ENCODE peak calls at places on chromosomes 16 and 17, in seven cellular contexts. Z is Right ventricle myocardium superior, Q is hypothalamus, X is immature natural killer cell, H is ACHN, J is posterior cingulate gyrus, V is stromal cell of bone marrow. G is an unnamed sample.
A peak's percentile ranks its signal among the peaks of the same experiment; 100 is the strongest.

GRCh38 chr16:57592591-57593003 is 35.8 kb upstream of the ADGRG1 start:
- DNase-seq in Q (no peak), J (no peak), X (peak; percentile 94), H (no peak), V (no peak), Z (peak; percentile 56), G (no peak)

GRCh38 chr17:81539961-81540675 is 11.9 kb downstream of the FSCN2 start:
- DNase-seq in V (no peak), X (no peak), Q (no peak), Z (no peak), H (no peak), J (no peak), G (no peak)

GRCh38 chr16:5460701-5461100 is 363.1 kb upstream of the EEF2KMT start:
- DNase-seq in X (no peak), Q (no peak), H (no peak), Z (no peak), J (no peak), V (no peak), G (no peak)

GRCh38 chr16:80974649-80975376 is 31.9 kb downstream of the CMC2 start:
- DNase-seq in X (no peak), Z (no peak), H (no peak), V (no peak), Q (no peak), J (no peak), G (no peak)

GRCh38 chr16:12837344-12837743 is 33.7 kb upstream of the CPPED1 start:
- DNase-seq in Q (no peak), X (no peak), J (no peak), Z (no peak), V (no peak), H (no peak), G (no peak)

GRCh38 chr17:48261297-48261880 is 153.8 kb downstream of the SNX11 start:
- DNase-seq in V (no peak), X (no peak), Q (no peak), Z (no peak), J (no peak), H (peak; percentile 66), G (peak; percentile 49)

GRCh38 chr17:80195671-80196529 is 24.2 kb downstream of the SGSH start:
- DNase-seq in Z (no peak), Q (no peak), X (peak; percentile 54), V (no peak), J (no peak), H (no peak), G (no peak)

GRCh38 chr16:29876186-29876577 is 13.2 kb upstream of the CDIPT start:
- DNase-seq in H (no peak), X (no peak), V (no peak), J (no peak), Q (no peak), Z (no peak), G (no peak)

GRCh38 chr16:26795184-26795583 is 271.5 kb upstream of the C16orf82 start:
- DNase-seq in V (no peak), H (no peak), Q (no peak), X (peak; percentile 1), J (no peak), Z (no peak), G (no peak)

GRCh38 chr16:7849891-7850290 is 517.2 kb downstream of the RBFOX1 start:
- DNase-seq in H (no peak), X (no peak), V (no peak), J (peak; percentile 6), Z (no peak), Q (no peak), G (no peak)

GRCh38 chr16:2950773-2951172 is 13.3 kb upstream of the KREMEN2 start:
- DNase-seq in H (no peak), X (no peak), J (no peak), Z (no peak), Q (no peak), V (no peak), G (no peak)

GRCh38 chr16:27444015-27444414 is 42.0 kb downstream of the IL21R start:
- DNase-seq in Q (no peak), X (no peak), J (no peak), H (peak; percentile 57), V (no peak), Z (no peak), G (no peak)

GRCh38 chr17:41417576-41418015 is 6.8 kb downstream of the KRT37 start:
- DNase-seq in J (no peak), X (no peak), H (no peak), V (no peak), Z (no peak), Q (no peak), G (no peak)

GRCh38 chr17:69729937-69730336 is 315.4 kb downstream of the MAP2K6 start:
- DNase-seq in J (no peak), X (no peak), Q (no peak), Z (no peak), H (no peak), V (peak; percentile 48), G (no peak)

GRCh38 chr16:6019490-6019991 is 921.9 kb upstream of the EEF2KMT start:
- DNase-seq in Z (no peak), X (no peak), J (peak; percentile 26), H (no peak), Q (no peak), V (no peak), G (peak; percentile 22)

GRCh38 chr16:71356051-71356740 is 2.3 kb upstream of the CALB2 start:
- DNase-seq in J (no peak), Z (no peak), X (no peak), H (no peak), Q (no peak), V (no peak), G (no peak)

GRCh38 chr17:81400154-81400938 is 5.1 kb downstream of the BAHCC1 start:
- DNase-seq in J (no peak), Q (peak; percentile 46), X (no peak), V (no peak), Z (no peak), H (no peak), G (peak; percentile 53)

GRCh38 chr16:55494994-55495421 is 13.9 kb upstream of the LPCAT2 start:
- DNase-seq in H (peak; percentile 28), J (no peak), Z (no peak), X (no peak), V (peak; percentile 81), Q (no peak), G (no peak)

GRCh38 chr17:64339516-64340475 is 50.9 kb downstream of the PECAM1 start:
- DNase-seq in Q (no peak), Z (peak; percentile 15), J (no peak), H (no peak), V (no peak), X (no peak), G (no peak)

GRCh38 chr17:2844386-2844785 is 48.1 kb downstream of the RAP1GAP2 start:
- DNase-seq in Z (no peak), H (no peak), X (no peak), Q (no peak), V (no peak), J (no peak), G (peak; percentile 40)

GRCh38 chr17:38428643-38429371 is 543 bp downstream of the ARHGAP23 start:
- DNase-seq in Q (peak; percentile 63), V (no peak), H (peak; percentile 76), X (peak; percentile 14), Z (peak; percentile 79), J (peak; percentile 87), G (no peak)

GRCh38 chr17:1873418-1873817 is 43.6 kb downstream of the RPA1 start:
- DNase-seq in J (no peak), H (no peak), X (no peak), Z (no peak), Q (no peak), V (no peak), G (no peak)

GRCh38 chr17:9272506-9272905 is 251.2 kb downstream of the NTN1 start:
- DNase-seq in Q (no peak), J (no peak), X (no peak), H (no peak), V (no peak), Z (no peak), G (no peak)

GRCh38 chr17:51876986-51877385 is 281.5 kb downstream of the CA10 start:
- DNase-seq in X (no peak), J (no peak), H (no peak), Q (no peak), V (no peak), Z (no peak), G (no peak)

GRCh38 chr17:44005865-44006580 is 1.6 kb downstream of the NAGS start:
- DNase-seq in J (no peak), H (no peak), X (peak; percentile 46), Q (no peak), Z (peak; percentile 50), V (no peak), G (no peak)

GRCh38 chr16:75415169-75415908 is 18.0 kb downstream of the CFDP1 start:
- DNase-seq in Z (no peak), Q (no peak), J (no peak), V (no peak), X (no peak), H (no peak), G (no peak)

GRCh38 chr17:18037482-18037881 is 1.5 kb downstream of the ATPAF2 start:
- DNase-seq in Z (no peak), V (no peak), H (no peak), X (no peak), Q (no peak), J (no peak), G (no peak)

GRCh38 chr17:62735027-62735651 is 73.0 kb downstream of the MARCHF10 start:
- DNase-seq in V (no peak), H (no peak), Z (no peak), Q (no peak), X (no peak), J (no peak), G (no peak)